ENCODE peak calls at places on chromosomes 6 and 20, in five cellular contexts. One of them, this sample, is unnamed.
A peak's percentile ranks its signal among the peaks of the same experiment; 100 is the strongest.

GRCh38 chr6:97322811-97323210 is 39.8 kb upstream of the MMS22L start:
- DNase-seq in glutamatergic neuron: no peak
- DNase-seq in CD14-positive monocyte: no peak
- DNase-seq in lung: no peak
- DNase-seq in HFFc6: peak; percentile 86
- DNase-seq in this sample: no peak

GRCh38 chr6:101085327-101085726 is 204.2 kb upstream of the ASCC3 start:
- DNase-seq in CD14-positive monocyte: no peak
- DNase-seq in HFFc6: no peak
- DNase-seq in lung: no peak
- DNase-seq in glutamatergic neuron: no peak
- DNase-seq in this sample: no peak

GRCh38 chr6:4383910-4384637 is 248.7 kb upstream of the ECI2 start:
- DNase-seq in glutamatergic neuron: no peak
- DNase-seq in lung: no peak
- DNase-seq in HFFc6: no peak
- DNase-seq in CD14-positive monocyte: no peak
- DNase-seq in this sample: no peak

GRCh38 chr6:46581459-46582177 is 71.0 kb downstream of the CYP39A1 start:
- DNase-seq in CD14-positive monocyte: no peak
- DNase-seq in HFFc6: no peak
- DNase-seq in glutamatergic neuron: no peak
- DNase-seq in lung: no peak
- DNase-seq in this sample: no peak

GRCh38 chr20:53735536-53736050 is 142.0 kb upstream of the ZNF217 start:
- DNase-seq in lung: no peak
- DNase-seq in CD14-positive monocyte: no peak
- DNase-seq in glutamatergic neuron: no peak
- DNase-seq in HFFc6: peak; percentile 86
- DNase-seq in this sample: no peak

GRCh38 chr20:39829713-39830112 is 859.3 kb downstream of the MAFB start:
- DNase-seq in lung: no peak
- DNase-seq in glutamatergic neuron: no peak
- DNase-seq in HFFc6: no peak
- DNase-seq in CD14-positive monocyte: no peak
- DNase-seq in this sample: no peak

GRCh38 chr6:2977290-2977689 is 5.9 kb upstream of the SERPINB6 start:
- DNase-seq in CD14-positive monocyte: no peak
- DNase-seq in HFFc6: no peak
- DNase-seq in glutamatergic neuron: no peak
- DNase-seq in lung: no peak
- DNase-seq in this sample: no peak

GRCh38 chr6:79868098-79868722 is 79.1 kb downstream of the ELOVL4 start:
- DNase-seq in CD14-positive monocyte: no peak
- DNase-seq in lung: no peak
- DNase-seq in glutamatergic neuron: no peak
- DNase-seq in HFFc6: peak; percentile 62
- DNase-seq in this sample: no peak

GRCh38 chr6:45966340-45966739 is 49.3 kb downstream of the CLIC5 start:
- DNase-seq in glutamatergic neuron: no peak
- DNase-seq in CD14-positive monocyte: no peak
- DNase-seq in HFFc6: no peak
- DNase-seq in lung: no peak
- DNase-seq in this sample: no peak

GRCh38 chr6:156780117-156780641 is 3.0 kb downstream of the ARID1B start:
- DNase-seq in lung: peak; percentile 56
- DNase-seq in glutamatergic neuron: no peak
- DNase-seq in HFFc6: peak; percentile 91
- DNase-seq in CD14-positive monocyte: peak; percentile 74
- DNase-seq in this sample: no peak

GRCh38 chr6:46491789-46492547 is 719 bp upstream of the RCAN2 start:
- DNase-seq in glutamatergic neuron: peak; percentile 69
- DNase-seq in lung: no peak
- DNase-seq in CD14-positive monocyte: no peak
- DNase-seq in HFFc6: no peak
- DNase-seq in this sample: no peak

GRCh38 chr20:49567421-49568256 is at the start of gene PTGIS:
- DNase-seq in CD14-positive monocyte: peak; percentile 19
- DNase-seq in glutamatergic neuron: peak; percentile 71
- DNase-seq in lung: no peak
- DNase-seq in HFFc6: no peak
- DNase-seq in this sample: no peak

GRCh38 chr20:3812259-3812681 is 8.1 kb upstream of the AP5S1 start:
- DNase-seq in HFFc6: no peak
- DNase-seq in lung: no peak
- DNase-seq in glutamatergic neuron: no peak
- DNase-seq in CD14-positive monocyte: peak; percentile 10
- DNase-seq in this sample: no peak

GRCh38 chr6:137472738-137473137 is 21.5 kb downstream of the OLIG3 start:
- DNase-seq in lung: no peak
- DNase-seq in CD14-positive monocyte: no peak
- DNase-seq in HFFc6: no peak
- DNase-seq in glutamatergic neuron: no peak
- DNase-seq in this sample: no peak

GRCh38 chr6:3328145-3328544 is 69.4 kb downstream of the PSMG4 start:
- DNase-seq in CD14-positive monocyte: no peak
- DNase-seq in glutamatergic neuron: no peak
- DNase-seq in HFFc6: no peak
- DNase-seq in lung: no peak
- DNase-seq in this sample: no peak

GRCh38 chr6:106913676-106914280 is 60.8 kb downstream of the CD24 start:
- DNase-seq in HFFc6: no peak
- DNase-seq in glutamatergic neuron: no peak
- DNase-seq in CD14-positive monocyte: no peak
- DNase-seq in lung: no peak
- DNase-seq in this sample: no peak

GRCh38 chr6:148526145-148526544 is 183.5 kb downstream of the SASH1 start:
- DNase-seq in CD14-positive monocyte: no peak
- DNase-seq in glutamatergic neuron: no peak
- DNase-seq in lung: no peak
- DNase-seq in HFFc6: no peak
- DNase-seq in this sample: no peak

GRCh38 chr6:148530976-148531375 is 188.3 kb downstream of the SASH1 start:
- DNase-seq in lung: no peak
- DNase-seq in CD14-positive monocyte: no peak
- DNase-seq in glutamatergic neuron: no peak
- DNase-seq in HFFc6: no peak
- DNase-seq in this sample: no peak

GRCh38 chr6:148530394-148530923 is 187.8 kb downstream of the SASH1 start:
- DNase-seq in HFFc6: peak; percentile 98
- DNase-seq in glutamatergic neuron: no peak
- DNase-seq in lung: no peak
- DNase-seq in CD14-positive monocyte: no peak
- DNase-seq in this sample: no peak

GRCh38 chr6:148529010-148529409 is 186.4 kb downstream of the SASH1 start:
- DNase-seq in glutamatergic neuron: no peak
- DNase-seq in CD14-positive monocyte: no peak
- DNase-seq in lung: no peak
- DNase-seq in HFFc6: no peak
- DNase-seq in this sample: no peak

GRCh38 chr6:148528292-148528691 is 185.7 kb downstream of the SASH1 start:
- DNase-seq in CD14-positive monocyte: no peak
- DNase-seq in glutamatergic neuron: no peak
- DNase-seq in lung: no peak
- DNase-seq in HFFc6: no peak
- DNase-seq in this sample: no peak
- TF ChIP-seq CTCF in CD14-positive monocyte: no peak
- TF ChIP-seq CTCF in glutamatergic neuron: no peak
- TF ChIP-seq CTCF in lung: no peak
- TF ChIP-seq CTCF in HFFc6: peak; percentile 41
- TF ChIP-seq CTCF in this sample: peak; percentile 69

DNA sequence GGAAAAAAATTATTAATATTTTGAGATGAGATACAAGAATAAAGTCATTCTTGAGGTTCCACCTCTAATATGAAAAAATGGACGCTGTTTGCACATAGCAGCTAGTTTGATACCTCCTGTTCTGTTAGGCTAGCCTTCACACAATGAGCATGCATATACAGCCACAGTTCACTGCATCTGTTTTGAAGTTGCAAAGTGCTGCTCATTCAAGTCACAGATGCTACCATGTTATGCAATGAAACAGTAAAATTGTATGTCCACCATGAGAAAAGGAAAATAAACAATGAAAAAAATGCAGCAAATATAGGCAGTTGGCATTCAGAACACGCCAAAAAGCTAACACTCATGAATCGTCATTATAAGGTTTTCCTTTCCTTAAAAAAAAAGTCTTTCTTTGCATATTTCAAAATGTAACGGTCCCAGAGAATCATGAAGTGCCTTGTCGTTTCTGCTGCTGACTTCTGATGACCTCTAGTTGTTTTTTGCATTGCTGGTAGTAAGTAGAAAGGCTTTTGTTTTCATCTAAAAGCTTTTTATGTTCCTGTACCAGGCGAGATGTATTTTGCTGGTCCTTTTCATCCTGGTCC is 70.7 kb downstream of the MAP3K7 start:
- DNase-seq in glutamatergic neuron: no peak
- DNase-seq in HFFc6: no peak
- DNase-seq in lung: no peak
- DNase-seq in CD14-positive monocyte: no peak
- DNase-seq in this sample: no peak
- TF ChIP-seq CTCF in glutamatergic neuron: no peak
- TF ChIP-seq CTCF in HFFc6: no peak
- TF ChIP-seq CTCF in lung: no peak
- TF ChIP-seq CTCF in CD14-positive monocyte: no peak
- TF ChIP-seq CTCF in this sample: no peak

GRCh38 chr20:58018590-58018989 is 209.9 kb downstream of the ANKRD60 start:
- DNase-seq in HFFc6: no peak
- DNase-seq in lung: no peak
- DNase-seq in CD14-positive monocyte: no peak
- DNase-seq in glutamatergic neuron: no peak
- DNase-seq in this sample: no peak
- TF ChIP-seq CTCF in HFFc6: no peak
- TF ChIP-seq CTCF in lung: no peak
- TF ChIP-seq CTCF in CD14-positive monocyte: no peak
- TF ChIP-seq CTCF in glutamatergic neuron: no peak
- TF ChIP-seq CTCF in this sample: no peak

GRCh38 chr6:53119349-53119748 is 29.3 kb downstream of the GCM1 start:
- DNase-seq in CD14-positive monocyte: no peak
- DNase-seq in HFFc6: peak; percentile 43
- DNase-seq in glutamatergic neuron: no peak
- DNase-seq in lung: no peak
- DNase-seq in this sample: no peak
- TF ChIP-seq CTCF in CD14-positive monocyte: no peak
- TF ChIP-seq CTCF in HFFc6: no peak
- TF ChIP-seq CTCF in glutamatergic neuron: no peak
- TF ChIP-seq CTCF in lung: no peak
- TF ChIP-seq CTCF in this sample: no peak

DNA sequence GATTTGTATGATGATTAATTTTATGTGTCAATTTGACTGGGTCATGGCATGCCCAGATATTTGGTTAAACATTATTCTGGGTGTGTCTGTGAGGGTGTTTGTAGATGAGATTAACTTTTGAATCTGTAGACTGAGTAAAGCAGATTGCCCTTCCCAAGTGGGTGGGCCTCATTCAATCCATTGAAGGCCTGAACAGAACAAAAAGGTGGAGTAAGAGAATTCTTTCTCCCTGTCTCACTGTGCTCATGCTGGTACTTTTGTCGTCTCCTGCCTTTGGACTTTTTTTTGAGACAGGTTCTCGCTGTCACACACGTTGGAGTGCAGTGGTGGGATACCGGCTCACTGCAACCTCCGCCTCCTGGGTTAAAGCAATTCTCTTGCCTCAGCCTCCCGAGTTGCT is 72.0 kb upstream of the EPB41L1 start:
- DNase-seq in HFFc6: no peak
- DNase-seq in glutamatergic neuron: no peak
- DNase-seq in CD14-positive monocyte: no peak
- DNase-seq in lung: no peak
- DNase-seq in this sample: no peak
- TF ChIP-seq CTCF in HFFc6: no peak
- TF ChIP-seq CTCF in glutamatergic neuron: no peak
- TF ChIP-seq CTCF in CD14-positive monocyte: no peak
- TF ChIP-seq CTCF in lung: no peak
- TF ChIP-seq CTCF in this sample: no peak

GRCh38 chr6:32169211-32169610 is 4.8 kb downstream of the EGFL8 start:
- DNase-seq in HFFc6: no peak
- DNase-seq in glutamatergic neuron: no peak
- DNase-seq in lung: no peak
- DNase-seq in CD14-positive monocyte: no peak
- DNase-seq in this sample: peak; percentile 60

GRCh38 chr6:32168350-32168749 is 4.0 kb downstream of the EGFL8 start:
- DNase-seq in lung: no peak
- DNase-seq in HFFc6: no peak
- DNase-seq in CD14-positive monocyte: no peak
- DNase-seq in glutamatergic neuron: no peak
- DNase-seq in this sample: peak; percentile 51

GRCh38 chr6:32167761-32168262 is 3.4 kb downstream of the EGFL8 start:
- DNase-seq in lung: no peak
- DNase-seq in HFFc6: no peak
- DNase-seq in CD14-positive monocyte: no peak
- DNase-seq in glutamatergic neuron: no peak
- DNase-seq in this sample: peak; percentile 30

GRCh38 chr6:32170294-32170693 is 5.6 kb downstream of the AGPAT1 start:
- DNase-seq in CD14-positive monocyte: no peak
- DNase-seq in lung: no peak
- DNase-seq in HFFc6: no peak
- DNase-seq in glutamatergic neuron: no peak
- DNase-seq in this sample: peak; percentile 48

GRCh38 chr6:32168807-32169206 is 4.4 kb downstream of the EGFL8 start:
- DNase-seq in HFFc6: no peak
- DNase-seq in CD14-positive monocyte: no peak
- DNase-seq in lung: no peak
- DNase-seq in glutamatergic neuron: no peak
- DNase-seq in this sample: no peak
- TF ChIP-seq CTCF in HFFc6: no peak
- TF ChIP-seq CTCF in CD14-positive monocyte: no peak
- TF ChIP-seq CTCF in lung: no peak
- TF ChIP-seq CTCF in glutamatergic neuron: no peak
- TF ChIP-seq CTCF in this sample: no peak

GRCh38 chr6:35397806-35398418 is 54.2 kb upstream of the FANCE start:
- DNase-seq in HFFc6: no peak
- DNase-seq in CD14-positive monocyte: no peak
- DNase-seq in lung: no peak
- DNase-seq in glutamatergic neuron: no peak
- DNase-seq in this sample: no peak
- TF ChIP-seq CTCF in HFFc6: no peak
- TF ChIP-seq CTCF in CD14-positive monocyte: no peak
- TF ChIP-seq CTCF in lung: no peak
- TF ChIP-seq CTCF in glutamatergic neuron: no peak
- TF ChIP-seq CTCF in this sample: no peak

This sample was measured in chondrocyte.